ENCODE peak calls at places on chromosomes 4 and X, in ten cellular contexts. R, F, T, Z, U, C, Y, S, Q and H are unnamed samples.

GRCh38 chrX:135112096-135112729 is 8.1 kb downstream of the ETDB start:
- DNase-seq in C (peak), Y (peak), U (peak), T (no peak), Q (peak), Z (peak), F (peak), R (no peak), S (no peak), H (peak)

GRCh38 chr4:152408514-152409327 is 127.2 kb downstream of the FBXW7 start:
- DNase-seq in S (peak), Z (peak), Y (peak), T (no peak), R (no peak), C (peak), U (peak), F (peak), Q (peak), H (peak)

GRCh38 chr4:72218953-72219352 is 187.2 kb downstream of the NPFFR2 start:
- DNase-seq in C (no peak), R (no peak), T (no peak), S (no peak), U (no peak), Q (no peak), Y (no peak), Z (no peak), F (peak), H (no peak)

GRCh38 chrX:117957128-117957527 is 159.5 kb downstream of the KLHL13 start:
- DNase-seq in Z (peak), U (no peak), R (no peak), C (no peak), T (no peak), S (no peak), Q (no peak), F (no peak), Y (peak), H (no peak)

GRCh38 chr4:15729910-15730533 is 27.2 kb downstream of the BST1 start:
- DNase-seq in F (peak), Y (peak), Q (peak), C (peak), R (peak), Z (peak), S (peak), U (peak), T (peak), H (peak)

GRCh38 chr4:128859887-128860774 is 50.6 kb downstream of the JADE1 start:
- DNase-seq in C (no peak), T (no peak), R (no peak), U (no peak), F (peak), S (no peak), Z (peak), Y (peak), Q (no peak), H (no peak)

GRCh38 chr4:17310269-17310652 is 201.6 kb downstream of the QDPR start:
- DNase-seq in Z (peak), Y (no peak), C (no peak), R (peak), S (no peak), T (no peak), U (no peak), Q (peak), F (peak), H (no peak)

GRCh38 chrX:119684916-119685224 is 8.1 kb downstream of the SEPTIN6 start:
- DNase-seq in Z (no peak), Y (no peak), U (no peak), S (no peak), R (no peak), T (no peak), F (peak), Q (no peak), C (no peak), H (no peak)

GRCh38 chrX:23331701-23332100 is 2.9 kb upstream of the PTCHD1 start:
- DNase-seq in Y (no peak), Z (no peak), S (no peak), R (no peak), Q (no peak), U (no peak), F (no peak), C (no peak), T (no peak), H (peak)

GRCh38 chrX:1685460-1685859 is 70.6 kb downstream of the ASMT start:
- DNase-seq in Q (no peak), R (no peak), U (no peak), F (no peak), Y (no peak), T (no peak), S (no peak), Z (no peak), C (no peak), H (no peak)

GRCh38 chr4:57460967-57461366 is 350.8 kb upstream of the IGFBP7 start:
- DNase-seq in Q (no peak), R (no peak), U (no peak), F (no peak), C (no peak), S (no peak), T (no peak), Z (no peak), Y (no peak), H (no peak)

GRCh38 chr4:8892556-8893226 is 21.1 kb upstream of the HMX1 start:
- DNase-seq in Q (no peak), Y (no peak), T (no peak), U (no peak), C (no peak), S (no peak), R (no peak), Z (no peak), F (no peak), H (no peak)

GRCh38 chrX:100649550-100650356 is 5.8 kb downstream of the SRPX2 start:
- DNase-seq in Y (peak), T (peak), C (no peak), S (peak), F (peak), U (no peak), Q (no peak), Z (peak), R (no peak), H (no peak)

DNA sequence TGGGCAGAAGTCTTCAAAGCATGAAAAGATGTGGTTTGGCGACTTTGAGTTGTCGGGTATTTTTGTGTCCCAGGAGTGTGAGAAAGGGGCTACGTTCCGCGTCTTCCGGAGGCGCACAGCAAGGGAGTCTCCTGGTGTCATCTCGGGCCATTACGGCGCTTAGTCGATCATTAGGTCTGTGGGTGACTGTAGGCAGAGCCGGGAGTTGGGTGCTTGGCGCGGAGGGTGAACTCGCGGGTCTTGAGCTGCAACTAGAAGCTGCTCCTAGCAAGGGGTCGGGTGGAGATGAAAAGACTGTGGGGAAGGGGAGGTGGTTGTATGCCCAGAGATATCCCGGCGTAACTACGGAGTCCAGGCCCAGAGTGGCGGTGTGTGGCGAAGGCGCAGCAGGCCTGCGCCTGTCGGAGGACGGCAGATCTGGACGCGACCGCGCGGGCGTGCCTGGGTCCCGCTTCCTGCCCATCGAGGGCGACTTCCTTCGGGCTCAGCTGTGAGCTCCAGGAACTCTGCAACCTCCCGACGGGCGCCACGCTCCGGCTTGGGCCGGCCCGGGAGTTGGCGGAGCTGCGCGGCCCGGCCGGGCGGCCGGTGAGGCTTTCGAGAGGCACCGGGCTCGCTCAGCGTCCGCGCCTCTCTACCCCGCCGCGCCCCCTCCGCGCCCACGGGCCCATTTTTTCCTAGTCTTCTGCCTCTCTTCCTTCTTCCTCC is 2.7 kb upstream of the NKX3-2 start:
- DNase-seq in U (no peak), F (no peak), C (no peak), S (no peak), Q (no peak), R (no peak), Z (no peak), T (no peak), Y (no peak), H (peak)
- TF ChIP-seq EZH2 in U (no peak), F (peak), C (no peak), S (peak), Q (no peak), R (peak), Z (peak), T (no peak), Y (peak), H (peak)

GRCh38 chr4:106358899-106359298 is 9.7 kb downstream of the GIMD1 start:
- DNase-seq in Y (no peak), U (no peak), Z (peak), S (no peak), T (no peak), C (no peak), R (no peak), F (peak), Q (no peak), H (no peak)
- H3K4me3 ChIP-seq in Y (no peak), U (no peak), Z (no peak), S (no peak), T (no peak), C (no peak), R (no peak), F (no peak), Q (no peak), H (no peak)

GRCh38 chr4:80016506-80016905 is 56.5 kb downstream of the ANTXR2 start:
- DNase-seq in Y (no peak), S (no peak), F (peak), T (no peak), Q (no peak), Z (peak), C (no peak), R (no peak), U (no peak), H (no peak)

GRCh38 chr4:80012291-80012690 is 60.7 kb downstream of the ANTXR2 start:
- DNase-seq in Y (no peak), T (no peak), S (no peak), C (no peak), U (no peak), F (no peak), R (no peak), Z (no peak), Q (no peak), H (no peak)

GRCh38 chr4:80017125-80017854 is 55.7 kb downstream of the ANTXR2 start:
- DNase-seq in Y (peak), Z (peak), T (peak), R (no peak), U (no peak), Q (peak), C (no peak), F (peak), S (no peak), H (no peak)

GRCh38 chr4:80015407-80016189 is 57.4 kb downstream of the ANTXR2 start:
- DNase-seq in Y (no peak), Q (no peak), C (no peak), T (no peak), F (no peak), Z (no peak), R (no peak), S (no peak), U (no peak), H (no peak)

GRCh38 chr4:80014531-80014930 is 58.5 kb downstream of the ANTXR2 start:
- DNase-seq in Q (no peak), U (no peak), S (no peak), T (no peak), Y (no peak), Z (peak), R (no peak), C (no peak), F (no peak), H (no peak)
- H3K27ac ChIP-seq in Q (no peak), U (no peak), S (no peak), T (no peak), Y (no peak), Z (no peak), R (no peak), C (no peak), F (no peak), H (no peak)

DNA sequence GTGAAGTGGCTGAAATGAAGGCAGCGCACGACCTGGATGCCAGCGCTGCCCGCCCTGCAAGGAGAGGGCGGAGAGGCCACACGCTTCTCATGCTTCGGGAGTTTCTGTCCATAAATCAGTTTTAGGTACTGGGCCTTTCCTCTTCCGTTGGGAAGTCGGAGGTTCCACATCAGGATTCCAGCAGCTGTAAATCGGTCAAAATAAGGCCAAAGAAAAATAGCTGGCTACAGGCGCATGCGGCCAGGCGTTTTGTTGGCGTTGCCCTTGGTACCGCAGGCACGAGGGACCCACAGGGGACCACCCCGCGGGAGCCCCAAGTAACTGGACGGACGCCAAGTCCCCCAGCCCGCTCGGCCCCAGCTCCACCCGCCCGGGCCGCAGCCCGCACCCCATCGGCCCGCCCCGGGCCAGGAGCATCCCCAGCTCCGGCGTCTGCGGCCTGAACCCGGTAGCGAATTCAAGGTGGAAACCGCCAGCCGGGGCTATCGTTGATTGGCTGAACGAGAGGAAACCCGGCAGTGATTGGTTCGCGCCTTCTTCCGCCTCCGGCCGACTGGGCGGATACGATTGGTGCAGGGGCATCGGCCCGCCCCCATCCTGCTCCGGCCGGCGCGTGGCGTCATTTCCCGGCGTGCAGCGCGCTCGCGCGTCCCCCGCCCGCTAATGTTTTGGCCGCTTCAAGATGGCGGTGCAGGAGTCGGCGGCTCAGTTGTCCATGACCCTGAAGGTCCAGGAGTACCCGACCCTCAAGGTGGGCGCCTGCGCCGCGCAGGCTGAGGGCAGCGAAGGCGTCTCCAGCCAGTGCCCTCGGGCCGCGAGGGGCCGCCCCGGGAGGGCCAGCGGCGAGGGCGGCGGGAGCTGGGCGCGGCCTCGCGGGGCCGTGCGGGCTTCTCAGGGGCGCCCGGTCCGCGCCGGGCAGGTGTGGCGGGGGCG is at the start of gene MAEA:
- DNase-seq in R (peak), C (peak), U (peak), Q (peak), Z (peak), S (peak), F (peak), T (peak), Y (peak), H (peak)
- TF ChIP-seq EZH2 in R (no peak), C (no peak), U (no peak), Q (no peak), Z (no peak), S (no peak), F (no peak), T (no peak), Y (no peak), H (no peak)

GRCh38 chr4:101355767-101356702 is 8.7 kb upstream of the PPP3CA start:
- DNase-seq in R (no peak), C (no peak), U (peak), S (peak), F (peak), Y (peak), Q (no peak), T (peak), Z (peak), H (no peak)

GRCh38 chr4:101355246-101355645 is 7.9 kb upstream of the PPP3CA start:
- DNase-seq in R (no peak), Q (peak), U (no peak), Y (no peak), C (no peak), S (no peak), F (no peak), Z (no peak), T (no peak), H (no peak)

GRCh38 chr4:101357751-101358150 is 10.4 kb upstream of the PPP3CA start:
- DNase-seq in S (no peak), U (no peak), Q (no peak), C (no peak), Z (peak), R (no peak), Y (no peak), F (peak), T (no peak), H (peak)

GRCh38 chr4:101356928-101357327 is 9.6 kb upstream of the PPP3CA start:
- DNase-seq in Q (peak), R (no peak), S (peak), Z (peak), T (peak), F (peak), Y (peak), U (peak), C (no peak), H (no peak)
- H3K4me3 ChIP-seq in Q (no peak), R (no peak), S (no peak), Z (peak), T (no peak), F (peak), Y (no peak), U (no peak), C (no peak), H (no peak)

GRCh38 chrX:76427560-76428242 is at the start of gene MAGEE1:
- DNase-seq in F (peak), Y (peak), S (peak), Z (peak), C (peak), R (peak), T (peak), Q (peak), U (peak), H (peak)
- H3K27ac ChIP-seq in F (no peak), Y (no peak), S (no peak), Z (no peak), C (no peak), R (no peak), T (no peak), Q (peak), U (no peak), H (no peak)

GRCh38 chr4:180333156-180333555 is 1910.0 kb upstream of the TENM3 start:
- DNase-seq in Z (peak), S (no peak), Y (no peak), C (no peak), Q (no peak), F (no peak), U (no peak), T (no peak), R (no peak), H (no peak)

GRCh38 chr4:180335571-180335970 is 1907.6 kb upstream of the TENM3 start:
- DNase-seq in R (no peak), Y (no peak), T (no peak), F (no peak), U (no peak), Z (peak), S (no peak), C (no peak), Q (no peak), H (no peak)

GRCh38 chr4:180330521-180330920 is 1912.7 kb upstream of the TENM3 start:
- DNase-seq in Y (no peak), R (no peak), S (no peak), C (no peak), F (no peak), Q (no peak), Z (peak), U (no peak), T (no peak), H (no peak)
- TF ChIP-seq EZH2 in Y (no peak), R (no peak), S (no peak), C (no peak), F (no peak), Q (no peak), Z (no peak), U (no peak), T (no peak), H (no peak)